ENCODE peak calls at places on chromosome X, in nine cellular contexts. One of them, this sample, is unnamed.

GRCh38 chrX:118974908-118975671 is 672 bp downstream of the LONRF3 start:
- DNase-seq in GM19239: no peak
- DNase-seq in memory B cell: peak
- DNase-seq in tibial nerve: no peak
- DNase-seq in mesothelial cell of epicardium: peak
- DNase-seq in H7: peak
- DNase-seq in aorta: peak
- DNase-seq in effector CD4-positive, alpha-beta T cell: peak
- DNase-seq in NCI-H1417 treated with DMSO at 0.1 percent for 48 hours: no peak
- DNase-seq in this sample: peak

GRCh38 chrX:129759576-129760061 is 20.1 kb upstream of the SASH3 start:
- DNase-seq in GM19239: no peak
- DNase-seq in memory B cell: no peak
- DNase-seq in tibial nerve: peak
- DNase-seq in mesothelial cell of epicardium: no peak
- DNase-seq in H7: no peak
- DNase-seq in aorta: peak
- DNase-seq in effector CD4-positive, alpha-beta T cell: peak
- DNase-seq in NCI-H1417 treated with DMSO at 0.1 percent for 48 hours: no peak
- DNase-seq in this sample: peak

GRCh38 chrX:69137371-69137881 is 27.8 kb downstream of the PJA1 start:
- DNase-seq in GM19239: no peak
- DNase-seq in memory B cell: no peak
- DNase-seq in tibial nerve: no peak
- DNase-seq in mesothelial cell of epicardium: no peak
- DNase-seq in H7: peak
- DNase-seq in aorta: no peak
- DNase-seq in effector CD4-positive, alpha-beta T cell: no peak
- DNase-seq in NCI-H1417 treated with DMSO at 0.1 percent for 48 hours: no peak
- DNase-seq in this sample: peak

GRCh38 chrX:47618923-47619485 is 653 bp downstream of the SYN1 start:
- DNase-seq in GM19239: no peak
- DNase-seq in memory B cell: no peak
- DNase-seq in tibial nerve: no peak
- DNase-seq in mesothelial cell of epicardium: no peak
- DNase-seq in H7: no peak
- DNase-seq in aorta: no peak
- DNase-seq in effector CD4-positive, alpha-beta T cell: no peak
- DNase-seq in NCI-H1417 treated with DMSO at 0.1 percent for 48 hours: no peak
- DNase-seq in this sample: no peak

GRCh38 chrX:64994131-64994798 is 18.0 kb upstream of the ZC4H2 start:
- DNase-seq in GM19239: no peak
- DNase-seq in memory B cell: no peak
- DNase-seq in tibial nerve: no peak
- DNase-seq in mesothelial cell of epicardium: no peak
- DNase-seq in H7: no peak
- DNase-seq in aorta: no peak
- DNase-seq in effector CD4-positive, alpha-beta T cell: no peak
- DNase-seq in NCI-H1417 treated with DMSO at 0.1 percent for 48 hours: no peak
- DNase-seq in this sample: no peak

GRCh38 chrX:72282302-72282701 is 5.3 kb upstream of the RPS4X start:
- DNase-seq in GM19239: no peak
- DNase-seq in memory B cell: no peak
- DNase-seq in tibial nerve: no peak
- DNase-seq in mesothelial cell of epicardium: no peak
- DNase-seq in H7: no peak
- DNase-seq in aorta: no peak
- DNase-seq in effector CD4-positive, alpha-beta T cell: no peak
- DNase-seq in NCI-H1417 treated with DMSO at 0.1 percent for 48 hours: no peak
- DNase-seq in this sample: no peak

GRCh38 chrX:107755721-107756120 is 19.9 kb downstream of the TSC22D3 start:
- DNase-seq in GM19239: no peak
- DNase-seq in memory B cell: no peak
- DNase-seq in tibial nerve: no peak
- DNase-seq in mesothelial cell of epicardium: no peak
- DNase-seq in H7: no peak
- DNase-seq in aorta: no peak
- DNase-seq in effector CD4-positive, alpha-beta T cell: no peak
- DNase-seq in NCI-H1417 treated with DMSO at 0.1 percent for 48 hours: no peak
- DNase-seq in this sample: no peak

GRCh38 chrX:31126205-31126604 is 54.4 kb upstream of the FTHL17 start:
- DNase-seq in GM19239: no peak
- DNase-seq in memory B cell: no peak
- DNase-seq in tibial nerve: no peak
- DNase-seq in mesothelial cell of epicardium: no peak
- DNase-seq in H7: no peak
- DNase-seq in aorta: no peak
- DNase-seq in effector CD4-positive, alpha-beta T cell: no peak
- DNase-seq in NCI-H1417 treated with DMSO at 0.1 percent for 48 hours: no peak
- DNase-seq in this sample: no peak

GRCh38 chrX:105323951-105324350 is 103.5 kb upstream of the TEX13A start:
- DNase-seq in GM19239: no peak
- DNase-seq in memory B cell: no peak
- DNase-seq in tibial nerve: no peak
- DNase-seq in mesothelial cell of epicardium: no peak
- DNase-seq in H7: no peak
- DNase-seq in aorta: no peak
- DNase-seq in effector CD4-positive, alpha-beta T cell: no peak
- DNase-seq in NCI-H1417 treated with DMSO at 0.1 percent for 48 hours: no peak
- DNase-seq in this sample: no peak

GRCh38 chrX:71302461-71303213 is 1.1 kb downstream of the ITGB1BP2 start:
- DNase-seq in GM19239: no peak
- DNase-seq in memory B cell: no peak
- DNase-seq in tibial nerve: no peak
- DNase-seq in mesothelial cell of epicardium: no peak
- DNase-seq in H7: no peak
- DNase-seq in aorta: no peak
- DNase-seq in effector CD4-positive, alpha-beta T cell: no peak
- DNase-seq in NCI-H1417 treated with DMSO at 0.1 percent for 48 hours: no peak
- DNase-seq in this sample: no peak

GRCh38 chrX:151697537-151697936 is 2.3 kb downstream of the PRRG3 start:
- DNase-seq in GM19239: no peak
- DNase-seq in memory B cell: no peak
- DNase-seq in tibial nerve: peak
- DNase-seq in mesothelial cell of epicardium: no peak
- DNase-seq in H7: no peak
- DNase-seq in aorta: no peak
- DNase-seq in effector CD4-positive, alpha-beta T cell: no peak
- DNase-seq in NCI-H1417 treated with DMSO at 0.1 percent for 48 hours: no peak
- DNase-seq in this sample: no peak

GRCh38 chrX:63761639-63762038 is 23.4 kb downstream of the ARHGEF9 start:
- DNase-seq in GM19239: no peak
- DNase-seq in memory B cell: no peak
- DNase-seq in tibial nerve: no peak
- DNase-seq in mesothelial cell of epicardium: no peak
- DNase-seq in H7: no peak
- DNase-seq in aorta: no peak
- DNase-seq in effector CD4-positive, alpha-beta T cell: no peak
- DNase-seq in NCI-H1417 treated with DMSO at 0.1 percent for 48 hours: no peak
- DNase-seq in this sample: no peak

GRCh38 chrX:154546354-154547244 is at the start of gene G6PD:
- DNase-seq in GM19239: peak
- DNase-seq in memory B cell: no peak
- DNase-seq in tibial nerve: peak
- DNase-seq in mesothelial cell of epicardium: no peak
- DNase-seq in H7: peak
- DNase-seq in aorta: no peak
- DNase-seq in effector CD4-positive, alpha-beta T cell: peak
- DNase-seq in NCI-H1417 treated with DMSO at 0.1 percent for 48 hours: peak
- DNase-seq in this sample: no peak

GRCh38 chrX:136725446-136726104 is 55.2 kb downstream of the ARHGEF6 start:
- DNase-seq in GM19239: no peak
- DNase-seq in memory B cell: no peak
- DNase-seq in tibial nerve: no peak
- DNase-seq in mesothelial cell of epicardium: no peak
- DNase-seq in H7: no peak
- DNase-seq in aorta: peak
- DNase-seq in effector CD4-positive, alpha-beta T cell: no peak
- DNase-seq in NCI-H1417 treated with DMSO at 0.1 percent for 48 hours: no peak
- DNase-seq in this sample: peak

GRCh38 chrX:46770817-46771163 is 11.9 kb upstream of the SLC9A7 start:
- DNase-seq in GM19239: no peak
- DNase-seq in memory B cell: no peak
- DNase-seq in tibial nerve: no peak
- DNase-seq in mesothelial cell of epicardium: no peak
- DNase-seq in H7: no peak
- DNase-seq in aorta: no peak
- DNase-seq in effector CD4-positive, alpha-beta T cell: no peak
- DNase-seq in NCI-H1417 treated with DMSO at 0.1 percent for 48 hours: no peak
- DNase-seq in this sample: no peak

GRCh38 chrX:11462136-11462535 is 168.9 kb downstream of the AMELX start:
- DNase-seq in GM19239: no peak
- DNase-seq in memory B cell: no peak
- DNase-seq in tibial nerve: no peak
- DNase-seq in mesothelial cell of epicardium: no peak
- DNase-seq in H7: no peak
- DNase-seq in aorta: no peak
- DNase-seq in effector CD4-positive, alpha-beta T cell: no peak
- DNase-seq in NCI-H1417 treated with DMSO at 0.1 percent for 48 hours: no peak
- DNase-seq in this sample: no peak

GRCh38 chrX:121254336-121254735 is 206.9 kb downstream of the GLUD2 start:
- DNase-seq in GM19239: no peak
- DNase-seq in memory B cell: no peak
- DNase-seq in tibial nerve: no peak
- DNase-seq in mesothelial cell of epicardium: no peak
- DNase-seq in H7: peak
- DNase-seq in aorta: no peak
- DNase-seq in effector CD4-positive, alpha-beta T cell: no peak
- DNase-seq in NCI-H1417 treated with DMSO at 0.1 percent for 48 hours: no peak
- DNase-seq in this sample: no peak

GRCh38 chrX:41452972-41453371 is 5.8 kb downstream of the NYX start:
- DNase-seq in GM19239: no peak
- DNase-seq in memory B cell: no peak
- DNase-seq in tibial nerve: no peak
- DNase-seq in mesothelial cell of epicardium: no peak
- DNase-seq in H7: no peak
- DNase-seq in aorta: no peak
- DNase-seq in effector CD4-positive, alpha-beta T cell: no peak
- DNase-seq in NCI-H1417 treated with DMSO at 0.1 percent for 48 hours: no peak
- DNase-seq in this sample: no peak

GRCh38 chrX:115499112-115499805 is 61.7 kb upstream of the PLS3 start:
- DNase-seq in GM19239: no peak
- DNase-seq in memory B cell: no peak
- DNase-seq in tibial nerve: no peak
- DNase-seq in mesothelial cell of epicardium: no peak
- DNase-seq in H7: no peak
- DNase-seq in aorta: no peak
- DNase-seq in effector CD4-positive, alpha-beta T cell: no peak
- DNase-seq in NCI-H1417 treated with DMSO at 0.1 percent for 48 hours: no peak
- DNase-seq in this sample: no peak

GRCh38 chrX:49039598-49040375 is 3.4 kb downstream of the TFE3 start:
- DNase-seq in GM19239: no peak
- DNase-seq in memory B cell: no peak
- DNase-seq in tibial nerve: peak
- DNase-seq in mesothelial cell of epicardium: peak
- DNase-seq in H7: peak
- DNase-seq in aorta: peak
- DNase-seq in effector CD4-positive, alpha-beta T cell: no peak
- DNase-seq in NCI-H1417 treated with DMSO at 0.1 percent for 48 hours: no peak
- DNase-seq in this sample: peak

GRCh38 chrX:1248381-1249061 is 20.1 kb upstream of the CSF2RA start:
- DNase-seq in GM19239: no peak
- DNase-seq in memory B cell: no peak
- DNase-seq in tibial nerve: no peak
- DNase-seq in mesothelial cell of epicardium: peak
- DNase-seq in H7: peak
- DNase-seq in aorta: no peak
- DNase-seq in effector CD4-positive, alpha-beta T cell: no peak
- DNase-seq in NCI-H1417 treated with DMSO at 0.1 percent for 48 hours: no peak
- DNase-seq in this sample: no peak

GRCh38 chrX:45184211-45184610 is 16.5 kb downstream of the DIPK2B start:
- DNase-seq in GM19239: no peak
- DNase-seq in memory B cell: no peak
- DNase-seq in tibial nerve: no peak
- DNase-seq in mesothelial cell of epicardium: no peak
- DNase-seq in H7: no peak
- DNase-seq in aorta: no peak
- DNase-seq in effector CD4-positive, alpha-beta T cell: no peak
- DNase-seq in NCI-H1417 treated with DMSO at 0.1 percent for 48 hours: no peak
- DNase-seq in this sample: no peak

GRCh38 chrX:138191998-138192397 is 519.5 kb downstream of the FGF13 start:
- DNase-seq in GM19239: no peak
- DNase-seq in memory B cell: no peak
- DNase-seq in tibial nerve: no peak
- DNase-seq in mesothelial cell of epicardium: no peak
- DNase-seq in H7: peak
- DNase-seq in aorta: no peak
- DNase-seq in effector CD4-positive, alpha-beta T cell: no peak
- DNase-seq in NCI-H1417 treated with DMSO at 0.1 percent for 48 hours: no peak
- DNase-seq in this sample: no peak

GRCh38 chrX:34891391-34891790 is 51.2 kb upstream of the FAM47B start:
- DNase-seq in GM19239: no peak
- DNase-seq in memory B cell: no peak
- DNase-seq in tibial nerve: no peak
- DNase-seq in mesothelial cell of epicardium: no peak
- DNase-seq in H7: no peak
- DNase-seq in aorta: no peak
- DNase-seq in effector CD4-positive, alpha-beta T cell: no peak
- DNase-seq in NCI-H1417 treated with DMSO at 0.1 percent for 48 hours: no peak
- DNase-seq in this sample: no peak

GRCh38 chrX:123731258-123731986 is 1.4 kb downstream of the THOC2 start:
- DNase-seq in GM19239: no peak
- DNase-seq in memory B cell: no peak
- DNase-seq in tibial nerve: no peak
- DNase-seq in mesothelial cell of epicardium: no peak
- DNase-seq in H7: peak
- DNase-seq in aorta: no peak
- DNase-seq in effector CD4-positive, alpha-beta T cell: no peak
- DNase-seq in NCI-H1417 treated with DMSO at 0.1 percent for 48 hours: no peak
- DNase-seq in this sample: no peak

GRCh38 chrX:39452404-39452803 is 645.4 kb downstream of the BCOR start:
- DNase-seq in GM19239: no peak
- DNase-seq in memory B cell: no peak
- DNase-seq in tibial nerve: no peak
- DNase-seq in mesothelial cell of epicardium: no peak
- DNase-seq in H7: no peak
- DNase-seq in aorta: no peak
- DNase-seq in effector CD4-positive, alpha-beta T cell: no peak
- DNase-seq in NCI-H1417 treated with DMSO at 0.1 percent for 48 hours: no peak
- DNase-seq in this sample: no peak

GRCh38 chrX:1239681-1240142 is 27.3 kb upstream of the CRLF2 start:
- DNase-seq in GM19239: peak
- DNase-seq in memory B cell: peak
- DNase-seq in tibial nerve: peak
- DNase-seq in mesothelial cell of epicardium: no peak
- DNase-seq in H7: no peak
- DNase-seq in aorta: peak
- DNase-seq in effector CD4-positive, alpha-beta T cell: no peak
- DNase-seq in NCI-H1417 treated with DMSO at 0.1 percent for 48 hours: no peak
- DNase-seq in this sample: peak

GRCh38 chrX:144219035-144219434 is 335.2 kb downstream of the UBE2NL start:
- DNase-seq in GM19239: no peak
- DNase-seq in memory B cell: no peak
- DNase-seq in tibial nerve: no peak
- DNase-seq in mesothelial cell of epicardium: no peak
- DNase-seq in H7: peak
- DNase-seq in aorta: no peak
- DNase-seq in effector CD4-positive, alpha-beta T cell: no peak
- DNase-seq in NCI-H1417 treated with DMSO at 0.1 percent for 48 hours: no peak
- DNase-seq in this sample: no peak

GRCh38 chrX:41923925-41924693 is 755 bp upstream of the CASK start:
- DNase-seq in GM19239: no peak
- DNase-seq in memory B cell: peak
- DNase-seq in tibial nerve: no peak
- DNase-seq in mesothelial cell of epicardium: no peak
- DNase-seq in H7: peak
- DNase-seq in aorta: no peak
- DNase-seq in effector CD4-positive, alpha-beta T cell: peak
- DNase-seq in NCI-H1417 treated with DMSO at 0.1 percent for 48 hours: peak
- DNase-seq in this sample: peak

GRCh38 chrX:56733459-56734046 is 4.5 kb downstream of the NBDY start:
- DNase-seq in GM19239: no peak
- DNase-seq in memory B cell: peak
- DNase-seq in tibial nerve: peak
- DNase-seq in mesothelial cell of epicardium: no peak
- DNase-seq in H7: peak
- DNase-seq in aorta: no peak
- DNase-seq in effector CD4-positive, alpha-beta T cell: peak
- DNase-seq in NCI-H1417 treated with DMSO at 0.1 percent for 48 hours: no peak
- DNase-seq in this sample: no peak

GRCh38 chrX:51148848-51149247 is 183.8 kb upstream of the NUDT10 start:
- DNase-seq in GM19239: no peak
- DNase-seq in memory B cell: no peak
- DNase-seq in tibial nerve: no peak
- DNase-seq in mesothelial cell of epicardium: no peak
- DNase-seq in H7: peak
- DNase-seq in aorta: no peak
- DNase-seq in effector CD4-positive, alpha-beta T cell: no peak
- DNase-seq in NCI-H1417 treated with DMSO at 0.1 percent for 48 hours: no peak
- DNase-seq in this sample: no peak

This sample was measured in tibial artery.